ENCODE peak calls at places on chromosome 15, in ten cellular contexts. H is AG09309; Z is CD8-positive, alpha-beta memory T cell; L is transverse colon; J is fibroblast of lung; I is astrocyte; G is uterus; W is thoracic aorta; Y is right lobe of liver; U is upper lobe of right lung. K is an unnamed sample.

GRCh38 chr15:55343168-55343567 is 24.1 kb downstream of the PIGB start:
- DNase-seq in H (peak; percentile 32), Z (no peak), L (no peak), J (peak; percentile 28), I (no peak), G (no peak), W (no peak), Y (no peak), U (no peak), K (no peak)

GRCh38 chr15:54792526-54792925 is 404.2 kb downstream of the RSL24D1 start:
- DNase-seq in H (no peak), Z (no peak), L (no peak), J (no peak), I (no peak), G (no peak), W (no peak), Y (no peak), U (no peak), K (no peak)

GRCh38 chr15:83193721-83194120 is 13.9 kb downstream of the HDGFL3 start:
- DNase-seq in H (no peak), Z (no peak), L (no peak), J (no peak), I (no peak), G (no peak), W (no peak), Y (no peak), U (no peak), K (no peak)

GRCh38 chr15:85929786-85930185 is 135.1 kb upstream of the KLHL25 start:
- DNase-seq in H (no peak), Z (no peak), L (no peak), J (peak; percentile 10), I (peak; percentile 14), G (no peak), W (no peak), Y (no peak), U (no peak), K (no peak)

GRCh38 chr15:91821458-91821857 is 32.0 kb upstream of the SLCO3A1 start:
- DNase-seq in H (no peak), Z (no peak), L (no peak), J (no peak), I (no peak), G (no peak), W (no peak), Y (no peak), U (no peak), K (no peak)

GRCh38 chr15:60392601-60392985 is 5.2 kb downstream of the ANXA2 start:
- DNase-seq in H (no peak), Z (no peak), L (peak; percentile 23), J (peak; percentile 89), I (peak; percentile 84), G (no peak), W (no peak), Y (no peak), U (no peak), K (no peak)

GRCh38 chr15:57610130-57610529 is 18.4 kb downstream of the MYZAP start:
- DNase-seq in H (peak; percentile 93), Z (no peak), L (peak; percentile 87), J (peak; percentile 67), I (peak; percentile 44), G (peak; percentile 85), W (no peak), Y (no peak), U (no peak), K (peak; percentile 33)

GRCh38 chr15:42273900-42274692 is 863 bp upstream of the TMEM87A start:
- DNase-seq in H (no peak), Z (peak; percentile 69), L (peak; percentile 82), J (peak; percentile 78), I (peak; percentile 76), G (peak; percentile 58), W (peak; percentile 48), Y (peak; percentile 70), U (peak; percentile 83), K (peak; percentile 33)

GRCh38 chr15:99306694-99307338 is 55.5 kb downstream of the LRRC28 start:
- DNase-seq in H (no peak), Z (no peak), L (no peak), J (peak; percentile 29), I (no peak), G (no peak), W (no peak), Y (peak; percentile 48), U (no peak), K (no peak)

GRCh38 chr15:85542895-85543331 is 162.5 kb downstream of the AKAP13 start:
- DNase-seq in H (no peak), Z (no peak), L (no peak), J (peak; percentile 22), I (no peak), G (no peak), W (no peak), Y (no peak), U (no peak), K (no peak)

GRCh38 chr15:43872416-43873020 is 45.7 kb downstream of the WDR76 start:
- DNase-seq in H (peak; percentile 58), Z (no peak), L (peak; percentile 11), J (peak; percentile 68), I (peak; percentile 60), G (no peak), W (no peak), Y (no peak), U (no peak), K (peak; percentile 43)

GRCh38 chr15:57432141-57432701 is 55.9 kb downstream of the CGNL1 start:
- DNase-seq in H (no peak), Z (no peak), L (no peak), J (peak; percentile 77), I (peak; percentile 70), G (no peak), W (no peak), Y (peak; percentile 72), U (no peak), K (no peak)

GRCh38 chr15:100651253-100651652 is 48.9 kb downstream of the ASB7 start:
- DNase-seq in H (no peak), Z (no peak), L (no peak), J (peak; percentile 30), I (no peak), G (no peak), W (no peak), Y (no peak), U (no peak), K (no peak)

GRCh38 chr15:25684521-25685215 is 178.5 kb downstream of the ATP10A start:
- DNase-seq in H (peak; percentile 69), Z (no peak), L (no peak), J (peak; percentile 88), I (peak; percentile 83), G (peak; percentile 81), W (peak; percentile 46), Y (no peak), U (no peak), K (peak; percentile 47)

GRCh38 chr15:57205999-57206398 is 170.3 kb upstream of the CGNL1 start:
- DNase-seq in H (no peak), Z (no peak), L (peak; percentile 86), J (no peak), I (no peak), G (no peak), W (no peak), Y (no peak), U (no peak), K (no peak)

GRCh38 chr15:53862371-53862770 is 102.9 kb upstream of the WDR72 start:
- DNase-seq in H (no peak), Z (no peak), L (no peak), J (no peak), I (no peak), G (no peak), W (no peak), Y (no peak), U (no peak), K (no peak)

GRCh38 chr15:48641416-48641815 is 4.1 kb downstream of the FBN1 start:
- DNase-seq in H (no peak), Z (no peak), L (no peak), J (no peak), I (no peak), G (no peak), W (no peak), Y (no peak), U (no peak), K (no peak)
- H3K4me3 ChIP-seq in H (peak overlapping the region; percentile 40), Z (no peak overlapping the region), L (no peak overlapping the region), J (peak overlapping the region; percentile 24), I (peak overlapping the region; percentile 30), G (no peak overlapping the region), W (peak overlapping the region; percentile 95), Y (no peak overlapping the region), U (peak overlapping the region; percentile 15), K (peak overlapping the region; percentile 70)

DNA sequence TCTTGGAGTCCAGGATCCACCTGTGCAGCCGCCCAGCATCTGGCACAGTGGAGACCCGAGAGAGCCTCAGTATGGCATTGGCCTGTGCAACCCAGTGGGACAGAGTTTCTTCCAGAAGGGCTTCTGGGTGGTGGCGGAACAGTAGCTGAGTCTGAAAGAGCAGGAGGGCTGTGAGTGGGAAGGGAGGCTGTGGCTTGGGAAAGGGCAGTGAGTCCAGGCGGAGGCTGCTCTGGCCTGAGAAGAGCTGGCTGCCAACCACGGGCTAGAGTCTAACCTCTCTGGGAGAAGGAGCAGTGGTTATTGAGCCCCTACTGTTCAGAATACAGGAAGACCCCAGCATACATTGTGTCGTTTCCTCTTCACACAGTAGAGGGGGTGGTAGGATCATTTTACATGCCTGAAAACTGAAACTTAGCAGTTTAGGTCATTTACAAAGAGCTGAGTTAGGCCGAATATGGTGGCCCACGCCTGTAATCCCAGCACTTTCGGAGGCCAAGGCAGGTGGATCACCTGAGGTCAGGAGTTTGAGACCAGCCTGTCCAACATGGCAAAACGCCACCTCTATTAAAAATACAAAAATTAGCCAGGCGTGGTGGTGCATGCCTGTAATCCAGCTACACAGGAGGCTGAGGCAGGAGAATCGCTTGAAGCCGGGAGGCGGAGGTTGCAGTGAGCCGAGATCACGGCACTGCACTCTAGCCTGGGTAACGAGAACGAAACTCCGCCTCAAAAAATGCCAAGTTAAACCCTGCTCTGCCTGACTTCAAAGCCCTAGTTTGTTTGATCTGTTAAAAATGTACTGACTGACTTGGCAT is 3.2 kb downstream of the AEN start:
- DNase-seq in H (no peak), Z (peak; percentile 75), L (no peak), J (peak; percentile 23), I (no peak), G (no peak), W (no peak), Y (peak; percentile 45), U (peak; percentile 40), K (no peak)
- H3K4me3 ChIP-seq in H (no peak overlapping the region), Z (peak overlapping the region; percentile 45), L (no peak overlapping the region), J (no peak overlapping the region), I (peak overlapping the region; percentile 86), G (no peak overlapping the region), W (peak overlapping the region; percentile 52), Y (no peak overlapping the region), U (peak overlapping the region; percentile 29), K (peak overlapping the region; percentile 7)

GRCh38 chr15:28094732-28095521 is 4.2 kb downstream of the OCA2 start:
- DNase-seq in H (no peak), Z (peak; percentile 24), L (peak; percentile 92), J (no peak), I (no peak), G (no peak), W (no peak), Y (peak; percentile 69), U (peak; percentile 93), K (no peak)
- H3K4me3 ChIP-seq in H (no peak overlapping the region), Z (no peak overlapping the region), L (peak overlapping the region; percentile 11), J (no peak overlapping the region), I (no peak overlapping the region), G (peak overlapping the region; percentile 8), W (peak overlapping the region; percentile 78), Y (peak overlapping the region; percentile 43), U (peak overlapping the region; percentile 50), K (peak overlapping the region; percentile 51)

DNA sequence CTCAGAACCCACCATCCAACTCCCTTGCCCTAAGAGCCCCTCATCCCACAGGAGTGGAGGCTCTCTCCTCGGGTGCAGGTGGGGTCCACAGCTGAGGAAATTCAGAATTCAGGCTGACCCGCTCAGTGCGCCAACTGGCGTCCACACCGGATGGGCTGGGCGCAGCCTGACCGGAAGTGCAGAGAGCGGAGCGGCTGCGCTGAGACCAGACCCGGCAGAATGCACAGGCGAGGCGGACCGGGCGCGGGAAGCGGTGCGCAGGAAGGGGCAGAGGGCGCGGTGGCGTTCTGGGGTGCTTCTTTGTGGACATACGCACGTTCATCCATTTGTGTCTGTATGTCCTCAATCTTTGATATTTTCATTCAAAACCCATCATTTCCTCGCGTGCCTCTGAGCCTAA is 210.5 kb upstream of the NDN start:
- DNase-seq in H (no peak), Z (no peak), L (no peak), J (no peak), I (no peak), G (no peak), W (no peak), Y (no peak), U (no peak), K (no peak)
- H3K4me3 ChIP-seq in H (no peak overlapping the region), Z (no peak overlapping the region), L (no peak overlapping the region), J (no peak overlapping the region), I (peak overlapping the region; percentile 42), G (no peak overlapping the region), W (no peak overlapping the region), Y (no peak overlapping the region), U (peak overlapping the region; percentile 16), K (no peak overlapping the region)

K was measured in skeletal muscle cell.